ENCODE peak calls at places on chromosomes 12 and 14, in four cellular contexts. One of them, this sample, is unnamed.

GRCh38 chr14:53894456-53894855 is 62.2 kb downstream of the BMP4 start:
- DNase-seq in heart left ventricle: no peak
- DNase-seq in MM.1S: peak; percentile 79
- DNase-seq in stomach: no peak
- DNase-seq in this sample: peak; percentile 29

GRCh38 chr12:69039881-69040280 is 106.9 kb upstream of the CPM start:
- DNase-seq in stomach: no peak
- DNase-seq in heart left ventricle: no peak
- DNase-seq in MM.1S: no peak
- DNase-seq in this sample: no peak

GRCh38 chr14:76499399-76499798 is 123.5 kb downstream of the ESRRB start:
- DNase-seq in heart left ventricle: no peak
- DNase-seq in MM.1S: no peak
- DNase-seq in stomach: no peak
- DNase-seq in this sample: no peak

GRCh38 chr12:3770891-3771290 is 18.0 kb upstream of the CRACR2A start:
- DNase-seq in stomach: no peak
- DNase-seq in heart left ventricle: no peak
- DNase-seq in MM.1S: no peak
- DNase-seq in this sample: no peak

GRCh38 chr12:27539191-27539631 is 15.2 kb downstream of the PPFIBP1 start:
- DNase-seq in stomach: no peak
- DNase-seq in heart left ventricle: no peak
- DNase-seq in MM.1S: no peak
- DNase-seq in this sample: no peak

GRCh38 chr12:75665216-75665615 is 153.8 kb upstream of the KRR1 start:
- DNase-seq in heart left ventricle: no peak
- DNase-seq in MM.1S: no peak
- DNase-seq in stomach: no peak
- DNase-seq in this sample: no peak

GRCh38 chr12:87836190-87836589 is 193.0 kb downstream of the C12orf50 start:
- DNase-seq in MM.1S: no peak
- DNase-seq in stomach: no peak
- DNase-seq in heart left ventricle: no peak
- DNase-seq in this sample: no peak

GRCh38 chr12:22709292-22709691 is 84.3 kb downstream of the ETNK1 start:
- DNase-seq in MM.1S: peak; percentile 82
- DNase-seq in heart left ventricle: no peak
- DNase-seq in stomach: no peak
- DNase-seq in this sample: peak; percentile 12

GRCh38 chr12:107528731-107529365 is 156.8 kb upstream of the PWP1 start:
- DNase-seq in stomach: no peak
- DNase-seq in MM.1S: no peak
- DNase-seq in heart left ventricle: no peak
- DNase-seq in this sample: no peak

GRCh38 chr14:92352158-92352985 is 29.4 kb downstream of the SLC24A4 start:
- DNase-seq in MM.1S: no peak
- DNase-seq in heart left ventricle: no peak
- DNase-seq in stomach: no peak
- DNase-seq in this sample: peak; percentile 21
- TF ChIP-seq CTCF in MM.1S: peak; percentile 34
- TF ChIP-seq CTCF in heart left ventricle: no peak
- TF ChIP-seq CTCF in stomach: no peak
- TF ChIP-seq CTCF in this sample: peak; percentile 58

GRCh38 chr12:122974274-122974891 is 661 bp upstream of the OGFOD2 start:
- DNase-seq in stomach: peak; percentile 99
- DNase-seq in heart left ventricle: peak; percentile 99
- DNase-seq in MM.1S: peak; percentile 93
- DNase-seq in this sample: peak; percentile 97

GRCh38 chr12:122976648-122976975 is 1.6 kb downstream of the OGFOD2 start:
- DNase-seq in MM.1S: no peak
- DNase-seq in stomach: no peak
- DNase-seq in heart left ventricle: no peak
- DNase-seq in this sample: no peak

GRCh38 chr12:122974892-122975789 is at the start of gene OGFOD2:
- DNase-seq in MM.1S: peak; percentile 88
- DNase-seq in heart left ventricle: peak; percentile 92
- DNase-seq in stomach: peak; percentile 94
- DNase-seq in this sample: peak; percentile 85

GRCh38 chr12:122977153-122977552 is 2.1 kb downstream of the OGFOD2 start:
- DNase-seq in MM.1S: no peak
- DNase-seq in heart left ventricle: peak; percentile 5
- DNase-seq in stomach: no peak
- DNase-seq in this sample: no peak

GRCh38 chr12:122975790-122976647 is 975 bp downstream of the OGFOD2 start:
- DNase-seq in heart left ventricle: peak; percentile 7
- DNase-seq in stomach: no peak
- DNase-seq in MM.1S: no peak
- DNase-seq in this sample: no peak
- H3K4me3 ChIP-seq in heart left ventricle: peak overlapping the region; percentile 89
- H3K4me3 ChIP-seq in stomach: peak overlapping the region; percentile 91
- H3K4me3 ChIP-seq in MM.1S: peak overlapping the region; percentile 93
- H3K4me3 ChIP-seq in this sample: peak overlapping the region; percentile 82

GRCh38 chr12:109541412-109541725 is 31.9 kb downstream of the MMAB start:
- DNase-seq in heart left ventricle: no peak
- DNase-seq in stomach: no peak
- DNase-seq in MM.1S: no peak
- DNase-seq in this sample: no peak
- TF ChIP-seq CTCF in heart left ventricle: no peak
- TF ChIP-seq CTCF in stomach: no peak
- TF ChIP-seq CTCF in MM.1S: no peak
- TF ChIP-seq CTCF in this sample: no peak

GRCh38 chr14:78135450-78135891 is 34.7 kb upstream of the NRXN3 start:
- DNase-seq in stomach: no peak
- DNase-seq in heart left ventricle: no peak
- DNase-seq in MM.1S: no peak
- DNase-seq in this sample: no peak
- H3K4me3 ChIP-seq in stomach: no peak overlapping the region
- H3K4me3 ChIP-seq in heart left ventricle: no peak overlapping the region
- H3K4me3 ChIP-seq in MM.1S: no peak overlapping the region
- H3K4me3 ChIP-seq in this sample: no peak overlapping the region

DNA sequence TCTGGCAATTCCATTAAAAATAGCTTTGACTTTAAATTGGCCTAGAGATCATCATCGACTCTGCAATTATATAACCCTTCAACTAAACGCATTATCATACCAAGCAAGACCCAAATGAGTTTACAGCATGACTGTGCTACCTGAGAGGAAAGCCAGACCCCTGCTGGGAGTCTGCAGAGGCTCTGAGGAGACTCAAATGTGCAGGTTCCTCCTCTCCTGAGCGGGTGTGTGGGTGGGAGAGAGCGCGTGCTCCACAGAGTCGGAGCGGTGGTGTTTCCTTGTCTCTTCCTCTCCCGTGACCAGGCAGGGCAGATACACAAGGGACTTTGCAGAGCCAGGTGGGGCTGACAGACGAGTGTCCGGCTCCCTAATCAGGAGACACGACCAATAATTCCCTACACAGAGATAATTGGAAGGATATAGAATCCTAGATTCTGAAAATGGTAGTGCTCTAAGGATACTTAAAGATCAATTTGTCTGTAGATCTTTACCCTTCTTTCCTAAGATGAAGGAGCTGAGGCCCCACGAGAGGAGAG is 74.1 kb downstream of the SLC8A3 start:
- DNase-seq in stomach: no peak
- DNase-seq in heart left ventricle: no peak
- DNase-seq in MM.1S: no peak
- DNase-seq in this sample: no peak
- TF ChIP-seq CTCF in stomach: no peak
- TF ChIP-seq CTCF in heart left ventricle: no peak
- TF ChIP-seq CTCF in MM.1S: no peak
- TF ChIP-seq CTCF in this sample: no peak

DNA sequence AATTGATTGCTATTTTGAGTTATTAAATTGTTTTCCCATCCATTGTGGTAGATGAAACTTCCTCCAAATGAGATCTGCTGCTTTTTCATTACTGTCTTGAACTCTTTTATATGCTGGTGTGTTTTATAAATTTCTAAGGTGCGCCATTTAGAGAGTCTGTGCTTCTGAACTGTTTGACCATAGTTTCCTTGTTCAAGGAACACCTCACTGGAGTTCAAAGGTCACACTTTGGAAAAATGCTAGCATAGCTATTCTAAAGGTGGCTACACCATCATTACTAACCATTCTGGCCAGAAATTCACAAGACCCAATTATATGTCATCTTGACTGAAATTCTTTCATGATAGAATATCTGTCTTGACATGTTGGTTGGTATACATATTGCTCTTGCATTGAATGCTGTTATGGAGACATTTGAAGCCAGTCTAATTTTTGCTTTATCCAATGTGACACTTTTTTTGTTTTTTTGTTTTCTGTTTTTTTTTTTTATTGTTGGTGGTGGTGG is 269.5 kb downstream of the PAWR start:
- DNase-seq in heart left ventricle: no peak
- DNase-seq in MM.1S: no peak
- DNase-seq in stomach: no peak
- DNase-seq in this sample: no peak
- H3K4me3 ChIP-seq in heart left ventricle: no peak overlapping the region
- H3K4me3 ChIP-seq in MM.1S: no peak overlapping the region
- H3K4me3 ChIP-seq in stomach: no peak overlapping the region
- H3K4me3 ChIP-seq in this sample: no peak overlapping the region

GRCh38 chr14:106879241-106879640 is 1352.9 kb downstream of the TMEM121 start:
- DNase-seq in stomach: peak; percentile 63
- DNase-seq in MM.1S: peak; percentile 63
- DNase-seq in heart left ventricle: no peak
- DNase-seq in this sample: no peak

GRCh38 chr14:106877527-106877926 is 1351.1 kb downstream of the TMEM121 start:
- DNase-seq in MM.1S: no peak
- DNase-seq in heart left ventricle: no peak
- DNase-seq in stomach: no peak
- DNase-seq in this sample: no peak

DNA sequence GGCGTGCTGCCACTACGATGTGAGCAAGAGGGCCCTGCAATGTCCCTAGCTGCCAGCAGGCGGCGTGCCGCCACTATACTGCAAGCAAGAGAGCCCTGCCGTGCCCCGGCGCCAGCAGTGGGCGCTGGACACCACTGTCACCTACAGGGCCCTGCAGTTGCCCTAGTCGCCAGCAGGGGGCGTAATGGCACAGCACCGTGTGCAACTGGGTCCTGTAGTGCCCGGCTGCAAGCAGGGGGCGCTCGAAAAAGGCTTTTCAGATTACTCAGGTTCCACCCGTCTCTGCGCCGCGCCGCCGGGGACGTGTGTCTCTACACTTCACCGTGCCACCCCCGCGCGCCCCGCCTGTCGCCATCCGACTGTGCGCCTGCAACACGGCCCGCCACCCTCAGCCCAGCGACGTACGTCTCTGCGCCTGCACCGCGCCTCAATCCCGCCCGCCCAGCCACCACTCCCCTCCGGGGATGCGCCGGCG is 1356.9 kb downstream of the TMEM121 start:
- DNase-seq in heart left ventricle: peak; percentile 13
- DNase-seq in MM.1S: no peak
- DNase-seq in stomach: no peak
- DNase-seq in this sample: no peak
- TF ChIP-seq CTCF in heart left ventricle: peak; percentile 53
- TF ChIP-seq CTCF in MM.1S: peak; percentile 44
- TF ChIP-seq CTCF in stomach: peak; percentile 21
- TF ChIP-seq CTCF in this sample: peak; percentile 84

GRCh38 chr12:116662612-116663144 is 75.2 kb downstream of the SPRING1 start:
- DNase-seq in heart left ventricle: no peak
- DNase-seq in MM.1S: no peak
- DNase-seq in stomach: no peak
- DNase-seq in this sample: no peak
- H3K4me3 ChIP-seq in heart left ventricle: no peak overlapping the region
- H3K4me3 ChIP-seq in MM.1S: no peak overlapping the region
- H3K4me3 ChIP-seq in stomach: no peak overlapping the region
- H3K4me3 ChIP-seq in this sample: no peak overlapping the region

DNA sequence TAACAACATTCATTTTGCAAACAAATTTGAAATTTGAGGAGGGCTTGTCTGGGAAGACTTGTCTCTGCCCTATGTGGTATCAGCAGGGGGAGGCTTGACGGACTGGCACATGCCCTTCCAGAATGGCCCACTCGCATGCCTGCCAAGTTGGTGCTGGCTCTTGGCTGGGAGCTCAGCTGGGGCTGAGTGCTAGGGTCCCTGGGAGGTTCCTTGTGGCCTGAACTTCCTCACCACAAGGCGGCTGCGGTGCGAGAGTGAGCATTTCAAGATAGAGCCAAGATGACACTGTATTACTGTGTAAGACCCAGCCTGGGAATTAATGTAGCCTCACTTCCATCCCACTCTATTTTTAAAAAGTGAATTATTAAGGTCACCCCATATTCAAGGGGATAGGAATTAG is 271.6 kb upstream of the PLEKHG7 start:
- DNase-seq in MM.1S: no peak
- DNase-seq in heart left ventricle: no peak
- DNase-seq in stomach: no peak
- DNase-seq in this sample: no peak
- TF ChIP-seq CTCF in MM.1S: no peak
- TF ChIP-seq CTCF in heart left ventricle: no peak
- TF ChIP-seq CTCF in stomach: no peak
- TF ChIP-seq CTCF in this sample: peak; percentile 28

GRCh38 chr14:50657753-50658152 is 10.4 kb downstream of the SAV1 start:
- DNase-seq in heart left ventricle: no peak
- DNase-seq in MM.1S: no peak
- DNase-seq in stomach: no peak
- DNase-seq in this sample: no peak
- H3K4me3 ChIP-seq in heart left ventricle: peak overlapping the region; percentile 24
- H3K4me3 ChIP-seq in MM.1S: no peak overlapping the region
- H3K4me3 ChIP-seq in stomach: no peak overlapping the region
- H3K4me3 ChIP-seq in this sample: no peak overlapping the region